ENCODE peak calls at places on chromosomes 2 and 18, in six cellular contexts. M is HS-27A, L is cardiac muscle cell, O is NCI-H1417, K is kidney epithelial cell, Z is stomach. E is an unnamed sample.

GRCh38 chr2:239326831-239327535 is 73.8 kb downstream of the HDAC4 start:
- DNase-seq in M (no peak), L (no peak), O (no peak), K (peak), Z (no peak), E (no peak)

GRCh38 chr2:121994238-121995206 is 239.1 kb downstream of the TSN start:
- DNase-seq in M (no peak), L (no peak), O (no peak), K (no peak), Z (no peak), E (no peak)

GRCh38 chr2:182448371-182448770 is 21.5 kb upstream of the PDE1A start:
- DNase-seq in M (no peak), L (no peak), O (no peak), K (no peak), Z (no peak), E (no peak)

GRCh38 chr2:101729521-101730190 is 32.1 kb downstream of the MAP4K4 start:
- DNase-seq in M (no peak), L (no peak), O (no peak), K (no peak), Z (no peak), E (no peak)

GRCh38 chr2:25331686-25332365 is 9.9 kb downstream of the DNMT3A start:
- DNase-seq in M (no peak), L (no peak), O (no peak), K (no peak), Z (no peak), E (no peak)

GRCh38 chr2:237735762-237736161 is 62.8 kb upstream of the RBM44 start:
- DNase-seq in M (no peak), L (no peak), O (no peak), K (no peak), Z (no peak), E (no peak)

GRCh38 chr18:22385718-22386117 is 32.0 kb downstream of the CTAGE1 start:
- DNase-seq in M (peak), L (no peak), O (no peak), K (no peak), Z (no peak), E (peak)

GRCh38 chr2:30272761-30273573 is 41.6 kb downstream of the LBH start:
- DNase-seq in M (peak), L (no peak), O (no peak), K (no peak), Z (no peak), E (peak)

GRCh38 chr2:120886534-120886961 is 150.9 kb downstream of the GLI2 start:
- DNase-seq in M (no peak), L (no peak), O (no peak), K (no peak), Z (no peak), E (no peak)

GRCh38 chr2:66439291-66440010 is 4.5 kb downstream of the MEIS1 start:
- DNase-seq in M (no peak), L (no peak), O (no peak), K (no peak), Z (no peak), E (no peak)

GRCh38 chr2:233643128-233643527 is 6.9 kb downstream of the UGT1A10 start:
- DNase-seq in M (no peak), L (no peak), O (no peak), K (no peak), Z (no peak), E (no peak)

GRCh38 chr2:53181759-53182158 is 585.8 kb upstream of the CHAC2 start:
- DNase-seq in M (no peak), L (no peak), O (no peak), K (no peak), Z (no peak), E (no peak)

GRCh38 chr18:63831080-63831788 is 56.0 kb downstream of the SERPINB7 start:
- DNase-seq in M (peak), L (no peak), O (peak), K (no peak), Z (no peak), E (no peak)

GRCh38 chr18:3703732-3704176 is 253.8 kb downstream of the TGIF1 start:
- DNase-seq in M (peak), L (peak), O (peak), K (no peak), Z (peak), E (peak)

GRCh38 chr18:56269958-56270357 is 368.4 kb downstream of the TXNL1 start:
- DNase-seq in M (no peak), L (no peak), O (no peak), K (no peak), Z (no peak), E (no peak)

GRCh38 chr2:168300460-168300859 is 53.1 kb upstream of the STK39 start:
- DNase-seq in M (no peak), L (no peak), O (no peak), K (no peak), Z (no peak), E (no peak)

GRCh38 chr2:208546107-208546506 is 139.5 kb downstream of the PTH2R start:
- DNase-seq in M (no peak), L (no peak), O (no peak), K (no peak), Z (no peak), E (no peak)

GRCh38 chr2:133264951-133265949 is 303.0 kb downstream of the NCKAP5 start:
- DNase-seq in M (peak), L (peak), O (peak), K (no peak), Z (peak), E (no peak)

GRCh38 chr2:131413148-131413747 is 49.3 kb upstream of the RAB6D start:
- DNase-seq in M (peak), L (peak), O (peak), K (no peak), Z (no peak), E (peak)

GRCh38 chr2:10876963-10877362 is 34.8 kb upstream of the KCNF1 start:
- DNase-seq in M (no peak), L (no peak), O (no peak), K (no peak), Z (no peak), E (no peak)

GRCh38 chr18:56245856-56246575 is 392.4 kb downstream of the TXNL1 start:
- DNase-seq in M (no peak), L (no peak), O (no peak), K (no peak), Z (no peak), E (no peak)

GRCh38 chr18:8303151-8303770 is 306.0 kb upstream of the RAB12 start:
- DNase-seq in M (no peak), L (no peak), O (no peak), K (no peak), Z (no peak), E (no peak)

GRCh38 chr2:231674587-231675334 is 33.6 kb upstream of the PTMA start:
- DNase-seq in M (no peak), L (peak), O (peak), K (no peak), Z (peak), E (peak)

GRCh38 chr2:210195066-210195852 is 24.1 kb upstream of the KANSL1L start:
- DNase-seq in M (no peak), L (peak), O (peak), K (no peak), Z (no peak), E (peak)

GRCh38 chr2:64837925-64838641 is 151.1 kb upstream of the SLC1A4 start:
- DNase-seq in M (no peak), L (no peak), O (no peak), K (no peak), Z (no peak), E (peak)

GRCh38 chr2:67854103-67854502 is 208.7 kb downstream of the C1D start:
- DNase-seq in M (no peak), L (no peak), O (no peak), K (no peak), Z (no peak), E (no peak)

GRCh38 chr18:9330419-9330818 is 4.2 kb upstream of the TWSG1 start:
- DNase-seq in M (no peak), L (no peak), O (no peak), K (no peak), Z (no peak), E (no peak)

GRCh38 chr2:1976725-1977416 is 232.6 kb upstream of the PXDN start:
- DNase-seq in M (no peak), L (no peak), O (no peak), K (no peak), Z (no peak), E (no peak)

GRCh38 chr2:237702439-237703397 is 75.3 kb downstream of the LRRFIP1 start:
- DNase-seq in M (no peak), L (peak), O (no peak), K (no peak), Z (peak), E (peak)

GRCh38 chr18:3217930-3218647 is 1.7 kb downstream of the MYOM1 start:
- DNase-seq in M (peak), L (peak), O (peak), K (no peak), Z (peak), E (no peak)

GRCh38 chr2:62972601-62973000 is 78.0 kb upstream of the OTX1 start:
- DNase-seq in M (no peak), L (no peak), O (no peak), K (no peak), Z (no peak), E (no peak)

GRCh38 chr2:185502351-185502750 is 236.3 kb upstream of the FSIP2 start:
- DNase-seq in M (no peak), L (no peak), O (no peak), K (no peak), Z (no peak), E (no peak)

E was measured in kidney glomerular epithelial cell.